ENCODE peak calls at places on chromosomes 7 and 10, in seven cellular contexts. B is foreskin fibroblast, G is AG09309, E is fibroblast of villous mesenchyme, F is cardiac muscle cell, H is dorsolateral prefrontal cortex, P is neuronal stem cell. U is an unnamed sample.

GRCh38 chr7:3722396-3722846 is 421.4 kb downstream of the SDK1 start:
- DNase-seq in B (peak), G (no peak), E (peak), F (peak), H (peak), P (peak), U (peak)

GRCh38 chr10:15363031-15363430 is 8.1 kb downstream of the FAM171A1 start:
- DNase-seq in B (peak), G (no peak), E (no peak), F (no peak), H (no peak), P (no peak), U (no peak)

GRCh38 chr10:79929409-79929904 is 19.4 kb downstream of the SFTPD start:
- DNase-seq in B (peak), G (peak), E (peak), F (peak), H (peak), P (peak), U (peak)

GRCh38 chr10:17007836-17008235 is 121.8 kb downstream of the CUBN start:
- DNase-seq in B (no peak), G (no peak), E (no peak), F (peak), H (no peak), P (no peak), U (no peak)

GRCh38 chr10:47294501-47294900 is 5.5 kb upstream of the GDF10 start:
- DNase-seq in B (no peak), G (no peak), E (no peak), F (no peak), H (no peak), P (no peak), U (no peak)

GRCh38 chr10:83991986-83992753 is 147.1 kb upstream of the GHITM start:
- DNase-seq in B (no peak), G (no peak), E (peak), F (peak), H (peak), P (peak), U (peak)

GRCh38 chr7:116400526-116400925 is 99.0 kb upstream of the CAV2 start:
- DNase-seq in B (no peak), G (no peak), E (no peak), F (no peak), H (no peak), P (no peak), U (no peak)

GRCh38 chr10:84540022-84540616 is 211.7 kb downstream of the CCSER2 start:
- DNase-seq in B (peak), G (peak), E (peak), F (peak), H (no peak), P (no peak), U (no peak)

GRCh38 chr7:29564455-29565185 is 985 bp downstream of the PRR15 start:
- DNase-seq in B (peak), G (no peak), E (peak), F (peak), H (no peak), P (no peak), U (no peak)

GRCh38 chr7:149621776-149622175 is 124.2 kb upstream of the ZNF746 start:
- DNase-seq in B (no peak), G (no peak), E (no peak), F (no peak), H (no peak), P (no peak), U (no peak)

GRCh38 chr10:78231930-78232329 is 198.3 kb downstream of the RPS24 start:
- DNase-seq in B (no peak), G (no peak), E (peak), F (peak), H (peak), P (no peak), U (no peak)

GRCh38 chr7:121398246-121398645 is 2.1 kb upstream of the FAM3C start:
- DNase-seq in B (no peak), G (no peak), E (no peak), F (no peak), H (peak), P (no peak), U (no peak)

DNA sequence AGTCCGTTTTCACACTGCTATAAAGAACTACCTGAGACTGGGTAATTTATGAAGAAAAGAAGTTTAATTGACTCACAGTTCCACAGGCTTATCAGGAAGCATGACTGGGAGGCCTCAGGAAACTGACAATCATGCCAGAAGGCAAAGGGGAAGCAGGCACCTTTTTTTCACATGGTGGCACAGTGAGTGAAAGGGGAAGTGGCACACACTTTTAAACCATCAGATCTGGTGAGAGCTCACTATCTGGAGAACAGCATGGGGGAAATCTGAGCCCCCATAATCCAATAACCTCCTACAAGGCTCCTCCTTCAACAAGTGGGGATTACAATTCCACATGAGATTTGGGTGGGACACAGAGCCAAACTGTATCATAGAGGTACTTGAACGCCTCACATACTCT is 30.0 kb downstream of the AGR3 start:
- DNase-seq in B (no peak), G (no peak), E (no peak), F (no peak), H (peak), P (no peak), U (no peak)
- H3K4me3 ChIP-seq in B (no peak), G (no peak), E (no peak), F (no peak), H (no peak), P (no peak), U (no peak)

GRCh38 chr7:73613954-73614735 is 10.2 kb downstream of the MLXIPL start:
- DNase-seq in B (no peak), G (no peak), E (no peak), F (no peak), H (no peak), P (no peak), U (no peak)

GRCh38 chr7:73611017-73611555 is 13.2 kb downstream of the MLXIPL start:
- DNase-seq in B (no peak), G (no peak), E (no peak), F (no peak), H (no peak), P (no peak), U (no peak)

GRCh38 chr7:73615886-73616285 is 8.4 kb downstream of the MLXIPL start:
- DNase-seq in B (no peak), G (no peak), E (peak), F (peak), H (no peak), P (no peak), U (no peak)

GRCh38 chr7:73610105-73610504 is 14.2 kb downstream of the MLXIPL start:
- DNase-seq in B (no peak), G (no peak), E (no peak), F (no peak), H (no peak), P (no peak), U (no peak)

GRCh38 chr7:73612598-73613269 is 11.6 kb downstream of the MLXIPL start:
- DNase-seq in B (no peak), G (no peak), E (peak), F (peak), H (no peak), P (no peak), U (no peak)
- H3K4me3 ChIP-seq in B (no peak), G (no peak), E (no peak), F (no peak), H (no peak), P (no peak), U (no peak)

DNA sequence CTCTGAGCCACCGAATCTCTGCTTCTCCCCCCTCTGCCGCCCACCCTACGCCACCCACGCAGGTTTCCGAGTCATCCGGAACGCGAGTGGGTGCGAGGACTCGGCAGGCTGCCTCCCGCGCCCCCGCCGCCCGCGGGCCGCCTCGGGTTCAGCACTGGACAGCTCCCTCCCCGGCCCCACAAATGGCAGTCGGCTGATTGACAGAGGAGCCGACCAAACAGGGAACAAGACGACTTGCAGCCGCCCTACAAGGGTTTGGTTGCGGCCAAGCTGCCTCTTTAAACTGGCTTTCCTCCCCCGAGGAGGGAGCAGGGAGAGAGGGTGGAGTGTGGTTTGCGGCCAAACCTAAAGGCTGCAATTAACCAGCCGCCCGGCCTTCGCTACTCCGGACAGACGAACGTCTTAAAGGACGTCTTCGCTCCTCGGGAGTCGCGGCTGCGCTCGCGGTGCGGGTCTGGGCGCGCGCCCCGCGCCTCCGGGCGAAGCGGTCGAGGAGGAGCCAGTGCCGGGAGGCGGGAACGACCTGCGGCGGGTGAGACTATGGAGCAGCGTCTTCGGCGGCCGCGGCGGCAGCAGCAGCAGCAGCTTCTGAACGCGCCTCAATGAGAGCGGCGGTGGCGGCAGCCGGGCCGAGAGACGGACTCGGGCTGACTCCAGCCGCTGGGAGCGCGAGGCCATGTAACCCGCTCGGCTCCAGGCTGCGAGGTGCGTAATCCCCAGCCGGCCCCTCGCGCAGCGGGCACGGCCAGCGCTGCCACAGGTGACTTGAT is at the start of gene GPR158:
- DNase-seq in B (peak), G (peak), E (peak), F (peak), H (peak), P (peak), U (peak)
- H3K4me3 ChIP-seq in B (peak), G (peak), E (peak), F (peak), H (peak), P (peak), U (peak)

DNA sequence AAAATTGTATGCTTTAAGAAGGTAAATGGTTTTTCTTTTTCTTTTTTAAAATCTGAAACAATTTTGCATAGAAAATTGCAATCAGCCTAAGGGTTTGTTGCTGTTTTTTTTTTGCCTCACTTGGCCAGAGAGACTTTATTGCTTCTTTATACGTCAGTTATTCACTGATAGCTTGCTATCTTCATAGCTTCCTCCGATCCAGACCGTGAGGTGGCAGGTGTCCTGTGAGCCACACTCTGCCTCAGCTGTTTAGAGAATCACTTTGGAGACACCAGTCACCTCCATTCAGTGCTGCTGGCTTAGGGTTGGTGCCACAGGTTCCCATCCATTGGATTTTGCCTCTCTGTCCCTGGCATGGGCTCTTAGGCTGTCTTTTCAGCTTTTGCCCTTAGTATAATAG is 68.0 kb downstream of the HHEX start:
- DNase-seq in B (no peak), G (no peak), E (no peak), F (no peak), H (no peak), P (no peak), U (no peak)
- H3K4me3 ChIP-seq in B (no peak), G (no peak), E (no peak), F (no peak), H (no peak), P (no peak), U (no peak)

GRCh38 chr7:104328970-104329825 is 795 bp downstream of the LHFPL3 start:
- DNase-seq in B (no peak), G (no peak), E (no peak), F (peak), H (no peak), P (peak), U (no peak)
- H3K4me3 ChIP-seq in B (peak), G (peak), E (no peak), F (peak), H (peak), P (peak), U (peak)

GRCh38 chr10:59734063-59734462 is 19.2 kb downstream of the MRLN start:
- DNase-seq in B (no peak), G (no peak), E (no peak), F (no peak), H (no peak), P (no peak), U (no peak)

GRCh38 chr10:59735296-59735695 is 18.0 kb downstream of the MRLN start:
- DNase-seq in B (no peak), G (no peak), E (no peak), F (no peak), H (no peak), P (no peak), U (no peak)

GRCh38 chr10:59736749-59737148 is 16.5 kb downstream of the MRLN start:
- DNase-seq in B (no peak), G (no peak), E (no peak), F (no peak), H (no peak), P (no peak), U (no peak)

GRCh38 chr10:59733321-59733720 is 19.9 kb downstream of the MRLN start:
- DNase-seq in B (no peak), G (no peak), E (no peak), F (no peak), H (no peak), P (no peak), U (no peak)
- H3K4me3 ChIP-seq in B (no peak), G (no peak), E (no peak), F (no peak), H (no peak), P (no peak), U (no peak)

DNA sequence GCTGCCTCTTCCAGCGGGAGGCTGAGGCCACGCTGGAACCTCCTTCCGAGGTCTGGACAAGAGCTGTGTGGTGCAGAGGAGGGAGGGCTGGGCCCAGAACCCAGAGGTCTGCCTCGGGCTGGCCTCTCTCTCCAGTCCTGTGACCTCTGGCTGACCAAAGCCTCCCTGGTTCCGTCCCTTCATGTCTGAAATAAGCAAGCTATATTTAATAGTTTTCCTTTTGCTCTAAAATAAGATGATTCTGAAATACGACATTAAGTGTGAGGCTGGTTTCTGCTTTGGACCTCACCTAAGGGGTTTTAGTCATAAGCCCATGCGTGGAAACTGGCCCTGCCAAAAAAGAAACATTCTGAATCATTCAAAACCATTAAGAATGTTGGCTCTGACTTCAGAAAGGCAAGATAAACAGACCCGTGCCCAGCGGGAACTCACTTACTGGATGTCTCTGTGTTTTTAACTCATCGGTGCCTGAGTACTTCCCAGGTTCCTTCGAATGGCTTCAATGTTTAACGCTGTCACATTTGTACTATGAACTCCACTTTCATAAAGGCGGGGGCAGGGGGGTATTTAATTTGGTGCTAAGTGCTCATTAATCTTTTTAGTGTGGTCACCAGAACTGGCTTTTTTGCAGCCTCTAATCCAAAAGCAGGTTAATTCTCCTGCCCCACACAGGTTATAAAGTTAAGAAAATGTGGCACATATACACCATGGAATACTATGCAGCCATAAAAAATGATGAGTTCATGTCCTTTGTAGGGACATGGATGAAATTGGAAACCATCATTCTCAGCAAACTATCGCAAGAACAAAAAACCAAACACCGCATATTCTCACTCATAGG is 157.5 kb upstream of the KLF14 start:
- DNase-seq in B (peak), G (peak), E (peak), F (peak), H (no peak), P (no peak), U (no peak)
- H3K4me3 ChIP-seq in B (peak), G (no peak), E (peak), F (no peak), H (no peak), P (no peak), U (no peak)

DNA sequence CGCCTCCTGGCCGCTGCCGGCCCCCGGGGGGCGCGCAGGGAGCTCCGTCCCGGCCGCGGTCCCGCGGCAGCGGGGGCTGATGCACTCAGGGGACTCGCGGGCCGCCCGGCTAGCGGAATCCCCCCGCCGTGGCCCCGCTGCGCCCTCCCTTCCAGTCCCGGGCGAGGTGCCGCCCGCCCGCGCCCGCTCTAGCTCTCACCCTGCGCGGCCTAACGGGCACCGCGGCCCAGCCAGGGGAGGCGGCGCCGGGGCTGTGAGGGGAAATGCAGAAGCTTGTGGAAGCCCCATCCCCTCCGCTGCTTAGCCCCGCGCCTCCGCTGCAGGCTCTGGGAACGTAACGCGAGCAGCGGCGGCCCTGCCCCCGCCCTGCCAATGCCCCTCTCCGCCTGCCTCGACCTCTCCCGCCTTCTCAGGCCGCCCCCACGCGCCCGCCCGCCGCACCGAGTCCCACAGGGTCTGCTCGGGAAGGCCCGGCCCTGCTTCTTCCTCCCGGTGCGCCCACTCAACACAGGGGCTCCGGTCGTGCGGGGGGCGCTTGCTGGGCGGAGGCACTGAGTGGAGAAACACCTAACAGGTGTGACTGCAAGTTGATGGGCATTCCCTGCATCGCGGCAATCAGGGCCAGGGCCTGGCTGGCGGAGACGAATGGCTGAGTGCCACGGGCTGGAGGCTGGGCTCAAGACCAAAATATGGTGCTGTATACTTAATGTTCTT is 383 bp upstream of the TMEM229A start:
- DNase-seq in B (no peak), G (no peak), E (no peak), F (peak), H (peak), P (peak), U (no peak)
- H3K4me3 ChIP-seq in B (no peak), G (no peak), E (no peak), F (peak), H (peak), P (peak), U (peak)